ENCODE peak calls at places on chromosomes 16 and 17, in five cellular contexts. One of them, this sample, is unnamed.

GRCh38 chr16:27841061-27841801 is 222.3 kb downstream of the GSG1L start:
- DNase-seq in RWPE1: no peak
- DNase-seq in activated naive CD4-positive, alpha-beta T cell treated with anti-CD3 and anti-CD28 coated beads for 36 hours: no peak
- DNase-seq in cerebellum: no peak
- DNase-seq in Peyer's patch: no peak
- DNase-seq in this sample: no peak

GRCh38 chr17:27630607-27631408 is at the start of gene LGALS9:
- DNase-seq in RWPE1: peak; percentile 13
- DNase-seq in activated naive CD4-positive, alpha-beta T cell treated with anti-CD3 and anti-CD28 coated beads for 36 hours: peak; percentile 61
- DNase-seq in cerebellum: no peak
- DNase-seq in Peyer's patch: peak; percentile 57
- DNase-seq in this sample: peak; percentile 85

GRCh38 chr17:6603746-6604325 is 36.7 kb downstream of the KIAA0753 start:
- DNase-seq in RWPE1: no peak
- DNase-seq in activated naive CD4-positive, alpha-beta T cell treated with anti-CD3 and anti-CD28 coated beads for 36 hours: no peak
- DNase-seq in cerebellum: no peak
- DNase-seq in Peyer's patch: no peak
- DNase-seq in this sample: no peak

GRCh38 chr16:82524939-82525338 is 101.8 kb upstream of the CDH13 start:
- DNase-seq in RWPE1: no peak
- DNase-seq in activated naive CD4-positive, alpha-beta T cell treated with anti-CD3 and anti-CD28 coated beads for 36 hours: no peak
- DNase-seq in cerebellum: no peak
- DNase-seq in Peyer's patch: no peak
- DNase-seq in this sample: no peak

GRCh38 chr17:33981713-33982601 is 273.1 kb upstream of the CCL2 start:
- DNase-seq in RWPE1: no peak
- DNase-seq in activated naive CD4-positive, alpha-beta T cell treated with anti-CD3 and anti-CD28 coated beads for 36 hours: no peak
- DNase-seq in cerebellum: no peak
- DNase-seq in Peyer's patch: no peak
- DNase-seq in this sample: peak; percentile 3

GRCh38 chr16:88969361-88969831 is 7.6 kb downstream of the CBFA2T3 start:
- DNase-seq in RWPE1: no peak
- DNase-seq in activated naive CD4-positive, alpha-beta T cell treated with anti-CD3 and anti-CD28 coated beads for 36 hours: no peak
- DNase-seq in cerebellum: no peak
- DNase-seq in Peyer's patch: no peak
- DNase-seq in this sample: no peak

GRCh38 chr16:12531937-12532336 is 271.8 kb downstream of the CPPED1 start:
- DNase-seq in RWPE1: no peak
- DNase-seq in activated naive CD4-positive, alpha-beta T cell treated with anti-CD3 and anti-CD28 coated beads for 36 hours: no peak
- DNase-seq in cerebellum: no peak
- DNase-seq in Peyer's patch: no peak
- DNase-seq in this sample: no peak

GRCh38 chr16:21626659-21627277 is 25.6 kb downstream of the IGSF6 start:
- DNase-seq in RWPE1: peak; percentile 73
- DNase-seq in activated naive CD4-positive, alpha-beta T cell treated with anti-CD3 and anti-CD28 coated beads for 36 hours: peak; percentile 52
- DNase-seq in cerebellum: no peak
- DNase-seq in Peyer's patch: no peak
- DNase-seq in this sample: peak; percentile 77

GRCh38 chr17:39739020-39739884 is 1.5 kb downstream of the GRB7 start:
- DNase-seq in RWPE1: peak; percentile 88
- DNase-seq in activated naive CD4-positive, alpha-beta T cell treated with anti-CD3 and anti-CD28 coated beads for 36 hours: peak; percentile 29
- DNase-seq in cerebellum: peak; percentile 54
- DNase-seq in Peyer's patch: no peak
- DNase-seq in this sample: no peak

GRCh38 chr16:56907401-56907800 is 24.5 kb upstream of the HERPUD1 start:
- DNase-seq in RWPE1: no peak
- DNase-seq in activated naive CD4-positive, alpha-beta T cell treated with anti-CD3 and anti-CD28 coated beads for 36 hours: no peak
- DNase-seq in cerebellum: no peak
- DNase-seq in Peyer's patch: no peak
- DNase-seq in this sample: no peak

GRCh38 chr16:84842516-84843148 is 22.8 kb downstream of the CRISPLD2 start:
- DNase-seq in RWPE1: no peak
- DNase-seq in activated naive CD4-positive, alpha-beta T cell treated with anti-CD3 and anti-CD28 coated beads for 36 hours: no peak
- DNase-seq in cerebellum: no peak
- DNase-seq in Peyer's patch: no peak
- DNase-seq in this sample: no peak

GRCh38 chr17:42142371-42142896 is 12.4 kb downstream of the RAB5C start:
- DNase-seq in RWPE1: no peak
- DNase-seq in activated naive CD4-positive, alpha-beta T cell treated with anti-CD3 and anti-CD28 coated beads for 36 hours: no peak
- DNase-seq in cerebellum: peak; percentile 46
- DNase-seq in Peyer's patch: no peak
- DNase-seq in this sample: no peak

GRCh38 chr16:84451781-84452180 is 52.7 kb downstream of the MEAK7 start:
- DNase-seq in RWPE1: no peak
- DNase-seq in activated naive CD4-positive, alpha-beta T cell treated with anti-CD3 and anti-CD28 coated beads for 36 hours: no peak
- DNase-seq in cerebellum: no peak
- DNase-seq in Peyer's patch: no peak
- DNase-seq in this sample: no peak

GRCh38 chr17:57203076-57203475 is 53.2 kb upstream of the MSI2 start:
- DNase-seq in RWPE1: no peak
- DNase-seq in activated naive CD4-positive, alpha-beta T cell treated with anti-CD3 and anti-CD28 coated beads for 36 hours: no peak
- DNase-seq in cerebellum: no peak
- DNase-seq in Peyer's patch: no peak
- DNase-seq in this sample: no peak

GRCh38 chr16:79589495-79590134 is 10.9 kb downstream of the MAF start:
- DNase-seq in RWPE1: no peak
- DNase-seq in activated naive CD4-positive, alpha-beta T cell treated with anti-CD3 and anti-CD28 coated beads for 36 hours: no peak
- DNase-seq in cerebellum: no peak
- DNase-seq in Peyer's patch: no peak
- DNase-seq in this sample: no peak

GRCh38 chr17:36482611-36483504 is 3.6 kb upstream of the ZNHIT3 start:
- DNase-seq in RWPE1: peak; percentile 86
- DNase-seq in activated naive CD4-positive, alpha-beta T cell treated with anti-CD3 and anti-CD28 coated beads for 36 hours: peak; percentile 86
- DNase-seq in cerebellum: peak; percentile 89
- DNase-seq in Peyer's patch: peak; percentile 63
- DNase-seq in this sample: peak; percentile 89

GRCh38 chr17:82690786-82691489 is 7.6 kb downstream of the RAB40B start:
- DNase-seq in RWPE1: no peak
- DNase-seq in activated naive CD4-positive, alpha-beta T cell treated with anti-CD3 and anti-CD28 coated beads for 36 hours: no peak
- DNase-seq in cerebellum: no peak
- DNase-seq in Peyer's patch: no peak
- DNase-seq in this sample: no peak

GRCh38 chr17:42704495-42705494 is 22.5 kb downstream of the CNTNAP1 start:
- DNase-seq in RWPE1: no peak
- DNase-seq in activated naive CD4-positive, alpha-beta T cell treated with anti-CD3 and anti-CD28 coated beads for 36 hours: peak; percentile 83
- DNase-seq in cerebellum: no peak
- DNase-seq in Peyer's patch: peak; percentile 58
- DNase-seq in this sample: no peak

GRCh38 chr17:63976702-63977101 is 4.0 kb upstream of the SCN4A start:
- DNase-seq in RWPE1: no peak
- DNase-seq in activated naive CD4-positive, alpha-beta T cell treated with anti-CD3 and anti-CD28 coated beads for 36 hours: no peak
- DNase-seq in cerebellum: no peak
- DNase-seq in Peyer's patch: no peak
- DNase-seq in this sample: no peak

GRCh38 chr17:28488154-28488883 is 14.9 kb downstream of the SLC13A2 start:
- DNase-seq in RWPE1: no peak
- DNase-seq in activated naive CD4-positive, alpha-beta T cell treated with anti-CD3 and anti-CD28 coated beads for 36 hours: no peak
- DNase-seq in cerebellum: no peak
- DNase-seq in Peyer's patch: no peak
- DNase-seq in this sample: no peak

GRCh38 chr17:77687417-77687816 is 271.1 kb upstream of the TNRC6C start:
- DNase-seq in RWPE1: no peak
- DNase-seq in activated naive CD4-positive, alpha-beta T cell treated with anti-CD3 and anti-CD28 coated beads for 36 hours: no peak
- DNase-seq in cerebellum: no peak
- DNase-seq in Peyer's patch: no peak
- DNase-seq in this sample: no peak

GRCh38 chr17:33778505-33779398 is 476.3 kb upstream of the CCL2 start:
- DNase-seq in RWPE1: peak; percentile 64
- DNase-seq in activated naive CD4-positive, alpha-beta T cell treated with anti-CD3 and anti-CD28 coated beads for 36 hours: peak; percentile 57
- DNase-seq in cerebellum: peak; percentile 48
- DNase-seq in Peyer's patch: no peak
- DNase-seq in this sample: peak; percentile 80

GRCh38 chr16:23424292-23424958 is 28.6 kb downstream of the COG7 start:
- DNase-seq in RWPE1: peak; percentile 80
- DNase-seq in activated naive CD4-positive, alpha-beta T cell treated with anti-CD3 and anti-CD28 coated beads for 36 hours: no peak
- DNase-seq in cerebellum: no peak
- DNase-seq in Peyer's patch: no peak
- DNase-seq in this sample: no peak

GRCh38 chr17:47633996-47634395 is 15.7 kb upstream of the KPNB1 start:
- DNase-seq in RWPE1: no peak
- DNase-seq in activated naive CD4-positive, alpha-beta T cell treated with anti-CD3 and anti-CD28 coated beads for 36 hours: no peak
- DNase-seq in cerebellum: no peak
- DNase-seq in Peyer's patch: no peak
- DNase-seq in this sample: no peak

GRCh38 chr16:76607317-76607716 is 330.1 kb downstream of the CNTNAP4 start:
- DNase-seq in RWPE1: no peak
- DNase-seq in activated naive CD4-positive, alpha-beta T cell treated with anti-CD3 and anti-CD28 coated beads for 36 hours: no peak
- DNase-seq in cerebellum: no peak
- DNase-seq in Peyer's patch: no peak
- DNase-seq in this sample: no peak

GRCh38 chr16:79169239-79169638 is 431.3 kb downstream of the MAF start:
- DNase-seq in RWPE1: no peak
- DNase-seq in activated naive CD4-positive, alpha-beta T cell treated with anti-CD3 and anti-CD28 coated beads for 36 hours: peak; percentile 52
- DNase-seq in cerebellum: no peak
- DNase-seq in Peyer's patch: no peak
- DNase-seq in this sample: peak; percentile 36

GRCh38 chr17:7409716-7410115 is 2.1 kb downstream of the NLGN2 start:
- DNase-seq in RWPE1: no peak
- DNase-seq in activated naive CD4-positive, alpha-beta T cell treated with anti-CD3 and anti-CD28 coated beads for 36 hours: no peak
- DNase-seq in cerebellum: no peak
- DNase-seq in Peyer's patch: no peak
- DNase-seq in this sample: no peak

GRCh38 chr16:68992521-68992920 is 112.9 kb upstream of the HAS3 start:
- DNase-seq in RWPE1: peak; percentile 42
- DNase-seq in activated naive CD4-positive, alpha-beta T cell treated with anti-CD3 and anti-CD28 coated beads for 36 hours: no peak
- DNase-seq in cerebellum: no peak
- DNase-seq in Peyer's patch: no peak
- DNase-seq in this sample: no peak

GRCh38 chr17:77890771-77891170 is 67.7 kb upstream of the TNRC6C start:
- DNase-seq in RWPE1: no peak
- DNase-seq in activated naive CD4-positive, alpha-beta T cell treated with anti-CD3 and anti-CD28 coated beads for 36 hours: no peak
- DNase-seq in cerebellum: no peak
- DNase-seq in Peyer's patch: no peak
- DNase-seq in this sample: no peak

This sample was measured in KBM-7.